ENCODE peak calls at places on chromosomes 11 and 22, in eight cellular contexts. S is CD4-positive, alpha-beta T cell; H is coronary artery; Z is adrenal gland; E is lower lobe of right lung; U is psoas muscle; M is colonic mucosa; V is cardiac muscle cell. F is an unnamed sample.

GRCh38 chr22:44181033-44181911 is 547 bp downstream of the PARVG start:
- DNase-seq in M (peak), E (peak), V (no peak), S (peak), Z (peak), H (no peak), U (peak), F (no peak)

GRCh38 chr22:45645526-45646414 is 25.9 kb upstream of the ATXN10 start:
- DNase-seq in H (no peak), U (peak), E (peak), V (peak), S (peak), M (peak), Z (peak), F (peak)

GRCh38 chr11:124900464-124900863 is 2.8 kb upstream of the ROBO4 start:
- DNase-seq in Z (peak), H (no peak), V (no peak), U (no peak), M (no peak), S (no peak), E (no peak), F (peak)

GRCh38 chr11:78685156-78685555 is 110.5 kb upstream of the NARS2 start:
- DNase-seq in U (no peak), Z (no peak), M (no peak), H (no peak), S (no peak), E (no peak), V (no peak), F (no peak)

GRCh38 chr11:108672113-108672512 is 7.2 kb downstream of the DDX10 start:
- DNase-seq in S (no peak), U (no peak), E (no peak), Z (no peak), V (peak), M (no peak), H (no peak), F (no peak)

GRCh38 chr11:129750343-129751292 is 65.0 kb upstream of the TMEM45B start:
- DNase-seq in V (peak), H (no peak), Z (peak), U (peak), E (peak), S (peak), M (peak), F (peak)

GRCh38 chr11:10295056-10295901 is 1.3 kb upstream of the SBF2 start:
- DNase-seq in S (no peak), V (no peak), Z (no peak), E (no peak), M (peak), U (no peak), H (no peak), F (no peak)

GRCh38 chr11:1168256-1168655 is 10.5 kb downstream of the MUC5AC start:
- DNase-seq in M (no peak), H (no peak), E (peak), S (no peak), V (no peak), Z (no peak), U (no peak), F (no peak)

GRCh38 chr11:91761406-91762027 is 463.1 kb upstream of the FAT3 start:
- DNase-seq in Z (no peak), E (no peak), M (no peak), H (no peak), S (no peak), U (no peak), V (no peak), F (no peak)

GRCh38 chr11:63920870-63921417 is 4.0 kb upstream of the RCOR2 start:
- DNase-seq in E (no peak), M (peak), U (no peak), Z (no peak), S (no peak), V (peak), H (no peak), F (no peak)

GRCh38 chr11:44286268-44286880 is 23.6 kb downstream of the ALX4 start:
- DNase-seq in Z (peak), M (peak), E (peak), U (peak), V (peak), S (peak), H (no peak), F (no peak)

GRCh38 chr11:45884596-45885185 is 760 bp upstream of the MAPK8IP1 start:
- DNase-seq in E (no peak), S (no peak), U (no peak), M (no peak), V (no peak), Z (no peak), H (no peak), F (no peak)

GRCh38 chr11:125517116-125517804 is 21.2 kb upstream of the FEZ1 start:
- DNase-seq in S (no peak), V (peak), E (no peak), U (no peak), Z (peak), H (no peak), M (no peak), F (peak)

GRCh38 chr11:65849771-65850216 is 8.2 kb downstream of the CFL1 start:
- DNase-seq in M (peak), E (no peak), H (no peak), S (no peak), Z (no peak), V (no peak), U (no peak), F (no peak)

GRCh38 chr11:67613960-67614715 is 7.4 kb downstream of the NDUFV1 start:
- DNase-seq in H (peak), U (peak), V (peak), S (peak), Z (peak), E (peak), M (peak), F (peak)

GRCh38 chr22:21856197-21856596 is 11.2 kb downstream of the MAPK1 start:
- DNase-seq in Z (no peak), V (no peak), H (no peak), M (no peak), E (no peak), S (no peak), U (no peak), F (no peak)

GRCh38 chr11:113629562-113629961 is 76.5 kb downstream of the TMPRSS5 start:
- DNase-seq in S (no peak), H (no peak), E (no peak), V (no peak), Z (no peak), M (no peak), U (no peak), F (no peak)

GRCh38 chr11:66081505-66081904 is 11.4 kb downstream of the PACS1 start:
- DNase-seq in U (no peak), M (peak), S (peak), Z (peak), V (no peak), E (peak), H (no peak), F (peak)

GRCh38 chr11:21628641-21629040 is 564.2 kb upstream of the ANO5 start:
- DNase-seq in S (no peak), Z (no peak), V (no peak), H (no peak), E (no peak), U (no peak), M (no peak), F (no peak)

GRCh38 chr11:70842256-70842655 is 410.1 kb downstream of the SHANK2 start:
- DNase-seq in H (no peak), Z (no peak), M (no peak), S (no peak), E (no peak), U (no peak), V (no peak), F (no peak)

GRCh38 chr22:24555496-24556253 is at the start of gene SNRPD3:
- DNase-seq in E (peak), S (peak), M (peak), H (peak), Z (peak), U (peak), V (peak), F (peak)

GRCh38 chr11:61298663-61299244 is 3.6 kb upstream of the VWCE start:
- DNase-seq in E (no peak), V (no peak), M (no peak), Z (no peak), U (no peak), S (no peak), H (no peak), F (no peak)

GRCh38 chr22:25749420-25750169 is 7.6 kb downstream of the MYO18B start:
- DNase-seq in U (no peak), H (no peak), E (no peak), M (no peak), S (no peak), Z (no peak), V (no peak), F (no peak)

GRCh38 chr22:46000081-46001027 is 23.4 kb upstream of the WNT7B start:
- DNase-seq in U (peak), Z (no peak), H (no peak), S (no peak), V (no peak), E (peak), M (no peak), F (no peak)

GRCh38 chr11:111123463-111124398 is 121.8 kb upstream of the POU2AF2 start:
- DNase-seq in E (no peak), U (no peak), S (no peak), H (no peak), V (no peak), M (no peak), Z (no peak), F (no peak)

GRCh38 chr22:23533328-23533762 is 46.7 kb downstream of the IGLL1 start:
- DNase-seq in M (no peak), V (peak), S (no peak), E (peak), U (peak), H (no peak), Z (peak), F (no peak)

GRCh38 chr11:15743244-15743629 is 613.1 kb downstream of the SOX6 start:
- DNase-seq in U (no peak), M (no peak), Z (no peak), H (no peak), V (no peak), E (no peak), S (no peak), F (no peak)

GRCh38 chr11:111944651-111945051 is 7.5 kb downstream of the DIXDC1 start:
- DNase-seq in U (no peak), S (no peak), M (no peak), V (no peak), H (no peak), E (no peak), Z (no peak), F (peak)

GRCh38 chr22:19800761-19801244 is 40.2 kb downstream of the TBX1 start:
- DNase-seq in S (no peak), Z (no peak), V (peak), E (peak), U (peak), H (no peak), M (no peak), F (no peak)
- TF ChIP-seq CTCF in S (no peak), Z (no peak), V (peak), E (no peak), U (peak), H (no peak), M (no peak), F (peak)

DNA sequence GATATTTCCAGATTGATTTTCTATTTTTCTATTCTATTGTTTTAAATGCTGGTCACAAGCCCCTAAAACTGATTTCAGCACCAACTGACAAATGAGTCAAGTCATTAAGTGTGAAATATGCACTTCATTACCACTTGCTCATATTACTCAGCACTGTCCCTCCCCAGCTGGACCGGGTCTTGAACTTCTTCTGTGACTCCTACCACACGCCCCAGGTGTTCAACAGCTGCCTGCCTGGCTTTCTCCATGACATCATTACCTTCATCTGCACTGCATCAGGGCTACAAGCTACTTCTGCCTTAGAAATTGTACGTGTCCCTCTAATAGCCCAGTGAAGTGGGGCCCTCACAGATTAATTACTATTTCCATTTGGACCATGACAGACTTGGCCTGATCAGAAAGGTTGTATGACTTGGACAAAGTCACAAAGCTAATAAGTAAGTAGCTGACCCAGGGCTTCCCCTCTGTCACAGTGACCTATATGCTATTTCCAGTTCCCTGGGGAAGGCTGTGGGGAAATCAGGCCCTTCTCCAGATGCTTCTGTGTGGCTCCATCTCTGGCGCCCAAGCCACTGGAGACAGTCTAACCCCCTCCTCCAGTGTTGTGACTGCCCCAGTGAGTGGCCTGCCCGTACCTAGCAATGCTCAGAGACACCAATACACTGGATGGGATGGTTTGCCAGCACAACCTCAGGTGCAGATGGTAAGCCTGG is 18.1 kb downstream of the TBC1D10A start:
- DNase-seq in H (no peak), U (no peak), E (no peak), S (no peak), V (no peak), Z (no peak), M (no peak), F (no peak)
- H3K27ac ChIP-seq in H (peak), U (no peak), E (peak), S (peak), V (no peak), Z (no peak), M (no peak), F (no peak)

DNA sequence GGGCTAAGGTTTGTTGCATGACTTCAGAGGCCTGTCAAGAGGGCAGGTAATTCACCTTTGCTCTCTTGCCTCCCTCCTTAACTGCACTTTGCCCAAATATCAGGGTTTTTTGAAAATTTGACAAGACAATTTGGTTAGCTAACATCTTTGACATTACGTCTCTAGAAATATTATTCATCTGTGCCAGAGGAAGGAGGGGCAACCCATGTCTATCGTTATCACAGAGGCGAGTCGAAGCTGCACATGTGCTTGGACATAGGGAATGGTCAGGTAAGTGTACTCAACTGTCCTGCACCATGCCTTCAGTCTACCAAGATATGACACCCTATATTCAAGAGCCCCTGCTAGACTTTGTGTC is 3.7 kb downstream of the AKIP1 start:
- DNase-seq in S (no peak), Z (no peak), E (no peak), V (no peak), H (no peak), U (no peak), M (no peak), F (no peak)
- TF ChIP-seq CTCF in S (peak), Z (no peak), E (no peak), V (no peak), H (peak), U (no peak), M (no peak), F (no peak)

GRCh38 chr11:55902308-55902707 is 12.1 kb downstream of the OR5W2 start:
- DNase-seq in E (no peak), V (no peak), M (no peak), H (no peak), Z (no peak), U (no peak), S (no peak), F (no peak)
- H3K27ac ChIP-seq in E (no peak), V (no peak), M (no peak), H (no peak), Z (no peak), U (no peak), S (no peak), F (no peak)

GRCh38 chr22:50272103-50272782 is 2.1 kb upstream of the MAPK11 start:
- DNase-seq in H (no peak), V (no peak), U (no peak), E (no peak), S (no peak), Z (no peak), M (no peak), F (no peak)

GRCh38 chr22:50270302-50271010 is at the start of gene MAPK11:
- DNase-seq in U (peak), Z (peak), E (peak), S (peak), M (peak), H (no peak), V (peak), F (no peak)

GRCh38 chr22:50271011-50271394 is 823 bp upstream of the MAPK11 start:
- DNase-seq in U (no peak), E (no peak), M (no peak), S (no peak), Z (no peak), V (no peak), H (no peak), F (no peak)

GRCh38 chr22:50269573-50270301 is 443 bp downstream of the MAPK11 start:
- DNase-seq in Z (no peak), U (no peak), V (peak), M (no peak), E (no peak), S (no peak), H (no peak), F (no peak)

DNA sequence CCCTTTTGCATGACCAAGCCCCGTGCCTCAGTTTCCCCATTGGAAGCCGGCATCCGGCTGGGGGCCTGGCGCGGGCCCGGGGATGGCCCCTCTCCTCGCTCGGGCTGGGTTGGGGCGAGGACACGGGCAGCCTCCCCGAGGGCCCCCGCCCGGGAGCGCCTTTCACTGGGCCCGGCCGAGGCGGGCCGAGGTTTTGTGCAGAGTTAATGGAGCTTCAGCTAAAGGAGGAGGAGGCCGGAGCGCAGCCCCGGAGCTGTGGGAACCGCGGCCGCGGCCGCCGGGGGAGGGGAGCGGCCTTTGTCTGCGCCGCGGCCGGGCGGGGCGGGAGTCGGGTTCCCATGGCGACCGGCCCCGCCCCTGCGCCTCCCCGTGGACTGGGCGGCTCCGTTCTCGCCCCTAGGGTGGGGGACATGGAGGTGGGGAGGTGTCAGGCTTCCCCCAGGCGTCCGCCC is 1.4 kb upstream of the MAPK11 start:
- DNase-seq in E (no peak), U (no peak), M (peak), H (no peak), Z (no peak), V (peak), S (no peak), F (no peak)
- TF ChIP-seq CTCF in E (peak), U (no peak), M (no peak), H (no peak), Z (peak), V (no peak), S (no peak), F (peak)